ENCODE peak calls at places on chromosomes 3 and 15, in eight cellular contexts. Y is PC-3, L is A673, S is colonic mucosa, K is transverse colon, H is H1, R is esophagus muscularis mucosa, V is spleen. E is an unnamed sample.
A peak's percentile ranks its signal among the peaks of the same experiment; 100 is the strongest.

GRCh38 chr3:124628865-124629264 is 101.4 kb upstream of the UMPS start:
- DNase-seq in Y (no peak), L (no peak), S (no peak), K (no peak), H (no peak), R (no peak), V (no peak), E (no peak)

GRCh38 chr15:29774900-29775299 is 47.4 kb downstream of the TJP1 start:
- DNase-seq in Y (peak; percentile 54), L (peak; percentile 3), S (no peak), K (no peak), H (no peak), R (no peak), V (no peak), E (no peak)

GRCh38 chr15:77825143-77825542 is 192.4 kb upstream of the LINGO1 start:
- DNase-seq in Y (no peak), L (no peak), S (no peak), K (no peak), H (no peak), R (no peak), V (peak; percentile 46), E (no peak)

GRCh38 chr15:68278345-68279217 is 1.0 kb downstream of the FEM1B start:
- DNase-seq in Y (peak; percentile 42), L (peak; percentile 58), S (peak; percentile 49), K (no peak), H (no peak), R (no peak), V (peak; percentile 21), E (no peak)

GRCh38 chr3:15769256-15769915 is 28.4 kb downstream of the ANKRD28 start:
- DNase-seq in Y (peak; percentile 54), L (peak; percentile 12), S (no peak), K (no peak), H (no peak), R (no peak), V (no peak), E (no peak)

GRCh38 chr3:12833226-12834161 is 7.9 kb downstream of the RPL32 start:
- DNase-seq in Y (no peak), L (no peak), S (no peak), K (no peak), H (no peak), R (no peak), V (peak; percentile 52), E (no peak)

GRCh38 chr3:42537350-42537749 is 34.9 kb downstream of the VIPR1 start:
- DNase-seq in Y (no peak), L (no peak), S (no peak), K (no peak), H (no peak), R (no peak), V (peak; percentile 38), E (no peak)

GRCh38 chr3:16177962-16178627 is 3.6 kb downstream of the GALNT15 start:
- DNase-seq in Y (peak; percentile 84), L (peak; percentile 78), S (peak; percentile 77), K (peak; percentile 79), H (peak; percentile 75), R (peak; percentile 94), V (peak; percentile 90), E (peak; percentile 83)

GRCh38 chr15:40510201-40510600 is 39.4 kb downstream of the CHST14 start:
- DNase-seq in Y (no peak), L (no peak), S (no peak), K (no peak), H (no peak), R (no peak), V (no peak), E (no peak)

GRCh38 chr15:95557226-95558046 is 773.1 kb upstream of the NR2F2 start:
- DNase-seq in Y (peak; percentile 92), L (peak; percentile 90), S (no peak), K (no peak), H (no peak), R (no peak), V (no peak), E (no peak)

GRCh38 chr3:120429921-120430361 is 20.9 kb downstream of the FSTL1 start:
- DNase-seq in Y (no peak), L (no peak), S (no peak), K (no peak), H (no peak), R (no peak), V (no peak), E (no peak)

GRCh38 chr3:48429416-48430358 is at the start of gene PLXNB1:
- DNase-seq in Y (peak; percentile 63), L (peak; percentile 42), S (peak; percentile 85), K (peak; percentile 84), H (peak; percentile 91), R (peak; percentile 97), V (peak; percentile 90), E (peak; percentile 45)

GRCh38 chr3:54859204-54859603 is 68.7 kb downstream of the LRTM1 start:
- DNase-seq in Y (peak; percentile 42), L (no peak), S (no peak), K (no peak), H (no peak), R (no peak), V (no peak), E (no peak)

GRCh38 chr3:46097691-46098241 is 70.5 kb upstream of the XCR1 start:
- DNase-seq in Y (no peak), L (no peak), S (no peak), K (no peak), H (no peak), R (no peak), V (no peak), E (no peak)

GRCh38 chr3:187628169-187628568 is 42.0 kb downstream of the SST start:
- DNase-seq in Y (no peak), L (peak; percentile 10), S (no peak), K (no peak), H (no peak), R (no peak), V (no peak), E (no peak)

GRCh38 chr3:194389269-194389668 is 9.8 kb downstream of the GP5 start:
- DNase-seq in Y (no peak), L (no peak), S (no peak), K (no peak), H (no peak), R (peak; percentile 80), V (no peak), E (no peak)

GRCh38 chr15:74202461-74203401 is at the start of gene STRA6:
- DNase-seq in Y (no peak), L (peak; percentile 71), S (no peak), K (no peak), H (peak; percentile 93), R (no peak), V (no peak), E (no peak)

GRCh38 chr3:177452487-177452886 is 255.2 kb upstream of the TBL1XR1 start:
- DNase-seq in Y (peak; percentile 25), L (peak; percentile 86), S (no peak), K (no peak), H (no peak), R (no peak), V (no peak), E (no peak)

GRCh38 chr3:50207359-50208042 is 2.4 kb downstream of the SLC38A3 start:
- DNase-seq in Y (no peak), L (no peak), S (no peak), K (no peak), H (no peak), R (no peak), V (no peak), E (no peak)

DNA sequence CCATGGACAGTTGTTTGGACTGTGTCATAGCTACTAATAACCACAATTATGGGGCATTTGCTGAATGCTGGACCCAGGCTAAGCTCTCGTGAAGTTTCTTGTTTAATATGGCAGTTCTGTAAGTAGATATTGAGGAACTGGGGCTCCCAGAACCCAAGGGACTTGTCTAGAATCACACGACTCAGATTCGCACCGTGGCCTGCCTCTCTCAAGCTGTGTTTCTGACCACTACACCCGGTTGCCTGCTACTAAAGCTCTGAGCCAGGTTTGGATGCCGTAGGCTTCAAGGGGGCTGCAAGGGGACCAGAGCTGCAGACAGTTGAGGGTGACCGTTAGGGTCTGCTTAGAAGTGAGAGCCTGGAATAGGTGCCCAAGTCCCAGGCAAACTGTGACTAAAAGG is 11.5 kb downstream of the TEX264 start:
- DNase-seq in Y (no peak), L (no peak), S (no peak), K (no peak), H (no peak), R (no peak), V (peak; percentile 71), E (no peak)
- H3K4me1 ChIP-seq in Y (peaks cover 28% of the 10 kb centered on the region), L (peaks cover 3% of the 10 kb centered on the region), S (peaks cover 18% of the 10 kb centered on the region), K (peaks cover 24% of the 10 kb centered on the region), H (peaks cover 9% of the 10 kb centered on the region), R (peaks cover 66% of the 10 kb centered on the region), V (peaks cover 100% of the 10 kb centered on the region), E (peaks cover 97% of the 10 kb centered on the region)

GRCh38 chr3:52068055-52068704 is 11.8 kb upstream of the DUSP7 start:
- DNase-seq in Y (no peak), L (no peak), S (no peak), K (no peak), H (no peak), R (no peak), V (no peak), E (no peak)

GRCh38 chr3:52069135-52069534 is 12.8 kb upstream of the DUSP7 start:
- DNase-seq in Y (no peak), L (no peak), S (no peak), K (no peak), H (no peak), R (no peak), V (no peak), E (no peak)

GRCh38 chr3:52065264-52065756 is 8.9 kb upstream of the DUSP7 start:
- DNase-seq in Y (no peak), L (no peak), S (peak; percentile 53), K (peak; percentile 34), H (no peak), R (no peak), V (no peak), E (peak; percentile 43)

GRCh38 chr3:52068730-52069129 is 12.4 kb upstream of the DUSP7 start:
- DNase-seq in Y (no peak), L (no peak), S (peak; percentile 25), K (peak; percentile 26), H (no peak), R (no peak), V (no peak), E (no peak)

GRCh38 chr3:52067046-52067445 is 10.7 kb upstream of the DUSP7 start:
- DNase-seq in Y (no peak), L (no peak), S (no peak), K (no peak), H (no peak), R (no peak), V (no peak), E (no peak)
- H3K27ac ChIP-seq in Y (no peak overlapping the region), L (no peak overlapping the region), S (no peak overlapping the region), K (no peak overlapping the region), H (no peak overlapping the region), R (no peak overlapping the region), V (no peak overlapping the region), E (no peak overlapping the region)

DNA sequence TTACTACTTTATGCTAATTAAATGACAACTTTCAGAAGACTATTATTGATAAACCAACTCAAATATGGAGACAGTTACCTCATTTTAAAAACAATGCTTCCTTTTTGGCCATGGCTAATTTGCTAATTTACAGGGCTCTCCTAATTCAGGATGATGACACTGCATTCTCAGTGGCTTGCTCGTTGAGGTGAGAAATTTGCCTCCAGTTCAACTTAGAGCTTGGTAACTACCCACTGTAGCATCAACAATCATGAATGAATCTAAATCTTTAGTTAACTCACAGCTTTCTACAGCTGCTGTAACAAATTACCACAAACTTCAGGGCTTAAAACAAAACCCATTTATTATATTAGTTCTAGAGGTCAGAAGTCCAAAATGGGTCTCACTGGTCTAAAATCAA is 14.0 kb downstream of the PBRM1 start:
- DNase-seq in Y (no peak), L (no peak), S (no peak), K (no peak), H (no peak), R (no peak), V (no peak), E (no peak)
- H3K36me3 ChIP-seq in Y (peaks cover 24% of the 10 kb centered on the region), L (peaks cover 21% of the 10 kb centered on the region), S (peaks cover 6% of the 10 kb centered on the region), K (no peaks in the 10 kb centered on the region), H (peaks cover 37% of the 10 kb centered on the region), R (peaks cover 71% of the 10 kb centered on the region), V (peaks cover 40% of the 10 kb centered on the region), E (peaks cover 72% of the 10 kb centered on the region)

GRCh38 chr15:86384191-86384590 is 304.5 kb downstream of the AGBL1 start:
- DNase-seq in Y (no peak), L (peak; percentile 0), S (no peak), K (no peak), H (no peak), R (no peak), V (no peak), E (no peak)
- H3K4me1 ChIP-seq in Y (no peaks in the 10 kb centered on the region), L (no peaks in the 10 kb centered on the region), S (no peaks in the 10 kb centered on the region), K (no peaks in the 10 kb centered on the region), H (no peaks in the 10 kb centered on the region), R (no peaks in the 10 kb centered on the region), V (no peaks in the 10 kb centered on the region), E (no peaks in the 10 kb centered on the region)

E was measured in left ventricle myocardium inferior.